ENCODE peak calls at places on chromosomes 11 and 22, in nine cellular contexts. M is NCI-H2081, W is Caco-2, G is HAP-1, T is NAMALWA, E is dorsolateral prefrontal cortex, C is ELR, X is astrocyte of the hippocampus, O is pons. K is an unnamed sample.

GRCh38 chr11:20026629-20027545 is 133.4 kb downstream of the DBX1 start:
- DNase-seq in M (peak), W (peak), G (peak), T (no peak), E (no peak), C (no peak), X (no peak), O (no peak), K (no peak)

GRCh38 chr11:8315463-8315862 is 51.8 kb upstream of the LMO1 start:
- DNase-seq in M (peak), W (no peak), G (no peak), T (no peak), E (no peak), C (no peak), X (no peak), O (no peak), K (no peak)

GRCh38 chr22:35540600-35541253 is at the start of gene RASD2:
- DNase-seq in M (peak), W (peak), G (peak), T (peak), E (peak), C (peak), X (peak), O (no peak), K (peak)

GRCh38 chr11:74687237-74688005 is 43.8 kb downstream of the CHRDL2 start:
- DNase-seq in M (peak), W (peak), G (peak), T (no peak), E (no peak), C (peak), X (peak), O (no peak), K (peak)

GRCh38 chr11:27312110-27312509 is 50.9 kb downstream of the CCDC34 start:
- DNase-seq in M (no peak), W (no peak), G (peak), T (no peak), E (no peak), C (no peak), X (no peak), O (no peak), K (no peak)

GRCh38 chr11:62400760-62401159 is 18.1 kb upstream of the SCGB1A1 start:
- DNase-seq in M (no peak), W (no peak), G (no peak), T (no peak), E (peak), C (no peak), X (peak), O (peak), K (peak)

GRCh38 chr11:104390696-104391095 is 226.7 kb upstream of the PDGFD start:
- DNase-seq in M (no peak), W (no peak), G (no peak), T (no peak), E (no peak), C (peak), X (peak), O (no peak), K (no peak)

GRCh38 chr11:70206226-70206785 is 3.2 kb downstream of the FADD start:
- DNase-seq in M (no peak), W (no peak), G (no peak), T (no peak), E (no peak), C (no peak), X (no peak), O (no peak), K (no peak)

GRCh38 chr11:130829801-130830562 is 86.3 kb downstream of the SNX19 start:
- DNase-seq in M (no peak), W (no peak), G (no peak), T (no peak), E (peak), C (no peak), X (peak), O (peak), K (no peak)

GRCh38 chr22:32574397-32574796 is 99.8 kb downstream of the FBXO7 start:
- DNase-seq in M (no peak), W (no peak), G (no peak), T (no peak), E (no peak), C (no peak), X (no peak), O (no peak), K (peak)

GRCh38 chr11:45674481-45675190 is 9.2 kb upstream of the CHST1 start:
- DNase-seq in M (no peak), W (no peak), G (no peak), T (no peak), E (no peak), C (no peak), X (no peak), O (no peak), K (no peak)